ENCODE peak calls at places on chromosomes 13 and 19, in ten cellular contexts. M is heart left ventricle; F is effector memory CD4-positive, alpha-beta T cell; X is OCI-LY7; R is left ventricle myocardium inferior; D is endodermal cell; N is right cardiac atrium; V is tibial nerve; J is neuronal stem cell; S is cardiac muscle cell. G is an unnamed sample.

GRCh38 chr13:55230570-55230908 is 1910.2 kb upstream of the PRR20A start:
- DNase-seq in S (no peak), F (no peak), M (no peak), V (no peak), D (no peak), N (no peak), X (no peak), R (no peak), J (no peak), G (no peak)

GRCh38 chr19:16628984-16629691 is 1.1 kb upstream of the MED26 start:
- DNase-seq in S (peak; percentile 70), M (peak; percentile 54), J (no peak), D (no peak), R (peak; percentile 37), X (peak; percentile 84), N (peak; percentile 29), F (no peak), V (peak; percentile 55), G (no peak)

GRCh38 chr19:30450101-30450500 is 77.9 kb downstream of the ZNF536 start:
- DNase-seq in V (no peak), S (peak; percentile 45), X (no peak), R (peak; percentile 36), F (no peak), N (peak; percentile 52), J (peak; percentile 66), D (peak; percentile 78), M (peak; percentile 66), G (peak; percentile 35)

GRCh38 chr13:40537146-40537895 is 129.1 kb downstream of the FOXO1 start:
- DNase-seq in X (no peak), N (no peak), F (no peak), D (peak; percentile 69), R (no peak), J (no peak), S (no peak), M (no peak), V (no peak), G (no peak)

GRCh38 chr13:108609353-108609752 is 20.1 kb upstream of the MYO16 start:
- DNase-seq in F (no peak), D (no peak), R (no peak), X (no peak), V (no peak), M (no peak), J (no peak), N (no peak), S (peak; percentile 2), G (no peak)

GRCh38 chr19:10644351-10645007 is 9.7 kb upstream of the ILF3 start:
- DNase-seq in X (peak; percentile 85), S (peak; percentile 81), F (peak; percentile 76), J (peak; percentile 71), R (peak; percentile 84), D (peak; percentile 95), N (peak; percentile 86), M (peak; percentile 85), V (peak; percentile 82), G (peak; percentile 75)

GRCh38 chr19:35395762-35396199 is 24.9 kb downstream of the GPR42 start:
- DNase-seq in V (no peak), N (no peak), F (no peak), X (no peak), S (no peak), J (no peak), M (no peak), R (no peak), D (peak; percentile 56), G (no peak)

GRCh38 chr19:927044-927706 is 1.3 kb downstream of the ARID3A start:
- DNase-seq in J (no peak), N (peak; percentile 79), V (peak; percentile 71), D (peak; percentile 80), R (peak; percentile 64), S (peak; percentile 71), M (peak; percentile 54), X (peak; percentile 49), F (no peak), G (no peak)

GRCh38 chr19:35272122-35272715 is 3.5 kb downstream of the USF2 start:
- DNase-seq in M (no peak), F (no peak), X (no peak), S (no peak), R (no peak), D (no peak), J (no peak), V (no peak), N (peak; percentile 14), G (no peak)

GRCh38 chr13:108943842-108944241 is 314.4 kb downstream of the MYO16 start:
- DNase-seq in N (no peak), J (no peak), V (no peak), M (no peak), X (no peak), D (no peak), R (no peak), S (no peak), F (no peak), G (no peak)

GRCh38 chr19:51003316-51003715 is 1.9 kb upstream of the KLK8 start:
- DNase-seq in S (no peak), V (no peak), R (no peak), M (no peak), F (no peak), D (no peak), J (no peak), N (no peak), X (no peak), G (no peak)

GRCh38 chr19:38736036-38736412 is 8.2 kb downstream of the CAPN12 start:
- DNase-seq in D (peak; percentile 86), N (peak; percentile 55), S (no peak), R (peak; percentile 33), V (no peak), M (peak; percentile 45), X (peak; percentile 24), F (peak; percentile 58), J (no peak), G (no peak)

GRCh38 chr13:96273196-96273595 is 183.3 kb downstream of the HS6ST3 start:
- DNase-seq in M (no peak), N (no peak), F (no peak), V (no peak), X (no peak), R (no peak), D (no peak), J (no peak), S (no peak), G (no peak)

GRCh38 chr19:56927791-56928207 is 87.3 kb upstream of the PEG3 start:
- DNase-seq in D (no peak), J (no peak), F (no peak), N (no peak), R (no peak), S (no peak), X (no peak), V (no peak), M (no peak), G (no peak)
- H3K9me3 ChIP-seq in D (peaks cover 95% of the 10 kb centered on the region), J (no peaks in the 10 kb centered on the region), F (peaks cover 3% of the 10 kb centered on the region), N (no peaks in the 10 kb centered on the region), R (peaks cover 16% of the 10 kb centered on the region), S (no peaks in the 10 kb centered on the region), X (no peaks in the 10 kb centered on the region), V (peaks cover 38% of the 10 kb centered on the region), M (peaks cover 6% of the 10 kb centered on the region), G (peaks cover 12% of the 10 kb centered on the region)

DNA sequence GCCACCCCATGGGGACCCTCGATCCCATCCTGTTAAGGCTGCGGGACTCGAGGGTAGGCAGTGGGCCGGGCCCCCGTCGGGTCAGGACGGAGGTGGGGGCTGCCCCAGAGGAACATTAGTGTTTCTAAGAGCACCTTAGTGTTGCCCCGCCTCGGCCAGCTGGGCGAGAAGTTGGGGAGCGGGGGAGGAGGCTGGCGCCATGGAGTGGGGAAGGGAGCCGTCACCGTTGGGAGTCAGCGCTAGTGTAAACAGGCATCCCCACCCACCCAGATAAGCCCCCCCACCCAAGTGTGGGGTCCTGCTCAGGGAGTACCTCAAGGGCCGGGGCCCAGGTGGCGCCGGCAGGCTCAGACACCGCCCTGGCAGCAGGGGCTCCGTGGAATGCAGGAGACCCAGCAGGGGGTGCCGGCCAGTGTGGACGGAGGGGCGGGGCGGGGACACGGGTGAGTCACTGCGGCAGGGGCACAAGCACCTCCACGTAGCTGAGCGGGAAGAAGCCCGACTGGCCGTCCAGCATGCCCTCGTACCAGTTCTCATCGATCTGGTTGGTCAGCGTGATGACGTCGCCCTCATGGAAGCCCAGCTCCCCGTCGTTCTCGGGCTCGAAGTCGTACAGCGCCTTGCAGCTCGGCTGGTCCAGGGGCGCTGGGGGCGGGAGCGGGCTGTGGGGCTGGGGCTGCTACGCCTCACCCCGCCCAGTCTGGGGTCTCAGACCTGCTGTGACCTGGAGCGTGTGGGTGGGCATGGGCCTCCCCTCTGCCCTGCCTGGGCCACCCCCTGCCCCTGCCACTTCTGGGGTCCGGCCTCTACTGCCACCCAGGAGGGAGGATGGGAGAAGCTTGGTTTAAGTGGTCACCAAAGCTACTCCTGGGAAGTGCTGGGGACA is 18.0 kb downstream of the MPND start:
- DNase-seq in X (no peak), S (no peak), V (no peak), F (no peak), N (no peak), R (no peak), D (peak; percentile 83), M (no peak), J (no peak), G (no peak)
- H3K4me3 ChIP-seq in X (no peak overlapping the region), S (no peak overlapping the region), V (no peak overlapping the region), F (no peak overlapping the region), N (no peak overlapping the region), R (no peak overlapping the region), D (no peak overlapping the region), M (no peak overlapping the region), J (no peak overlapping the region), G (no peak overlapping the region)

DNA sequence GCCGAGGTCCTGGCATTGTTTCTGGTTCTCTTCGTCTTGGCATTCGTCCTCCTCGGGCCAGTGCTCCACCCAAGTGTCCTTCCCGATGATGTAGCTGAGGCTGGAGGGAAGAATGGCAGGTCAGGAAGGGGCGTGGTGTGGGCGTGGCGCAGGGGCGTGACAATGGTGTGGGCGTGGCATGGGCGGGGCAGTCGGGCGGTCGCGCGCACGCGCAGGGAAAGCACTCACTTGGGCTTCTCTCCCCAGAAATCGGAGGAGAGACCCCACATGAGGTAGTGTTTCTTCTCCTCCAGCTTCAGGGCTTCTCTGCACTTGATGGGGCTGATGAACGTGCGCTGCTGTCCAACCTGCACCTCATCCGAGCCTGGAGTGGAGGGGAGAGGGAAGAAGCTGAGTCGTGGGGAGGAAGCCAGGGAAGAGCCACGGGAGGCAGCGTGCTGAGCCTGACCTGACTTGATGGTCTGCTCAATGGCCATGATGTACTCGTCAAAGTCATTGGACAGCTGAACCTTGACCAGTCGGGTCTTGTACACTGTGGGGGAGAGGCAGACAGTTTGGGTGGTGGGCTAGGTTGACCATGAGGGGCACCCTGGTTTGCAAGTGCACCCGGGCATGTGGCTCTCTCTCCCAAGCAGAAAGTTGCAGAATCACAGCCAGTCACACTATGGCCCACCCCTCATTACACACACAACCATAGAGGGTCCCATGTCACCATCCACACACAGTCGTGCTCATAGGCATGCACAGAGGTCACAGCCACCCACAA is 8.1 kb upstream of the TNFSF14 start:
- DNase-seq in D (peak; percentile 93), S (peak; percentile 46), N (peak; percentile 32), J (peak; percentile 20), V (no peak), X (no peak), M (peak; percentile 33), R (no peak), F (peak; percentile 30), G (no peak)
- H3K4me1 ChIP-seq in D (no peaks in the 10 kb centered on the region), S (no peaks in the 10 kb centered on the region), N (no peaks in the 10 kb centered on the region), J (peaks cover 4% of the 10 kb centered on the region), V (no peaks in the 10 kb centered on the region), X (peaks cover 14% of the 10 kb centered on the region), M (peaks cover 16% of the 10 kb centered on the region), R (peaks cover 6% of the 10 kb centered on the region), F (peaks cover 19% of the 10 kb centered on the region), G (peaks cover 6% of the 10 kb centered on the region)

GRCh38 chr19:44280916-44281315 is 21.2 kb downstream of the ZNF233 start:
- DNase-seq in S (no peak), D (no peak), F (no peak), J (no peak), X (no peak), N (no peak), R (no peak), V (no peak), M (no peak), G (no peak)

GRCh38 chr19:44282846-44283245 is 22.0 kb downstream of the ZNF235 start:
- DNase-seq in N (no peak), S (no peak), R (no peak), V (no peak), M (no peak), D (no peak), J (no peak), X (no peak), F (no peak), G (no peak)

GRCh38 chr19:44284968-44285367 is 19.9 kb downstream of the ZNF235 start:
- DNase-seq in J (no peak), X (no peak), R (no peak), S (no peak), M (no peak), D (no peak), V (no peak), F (no peak), N (no peak), G (no peak)
- H3K9me3 ChIP-seq in J (peaks cover 30% of the 10 kb centered on the region), X (no peaks in the 10 kb centered on the region), R (peaks cover 99% of the 10 kb centered on the region), S (no peaks in the 10 kb centered on the region), M (peaks cover 80% of the 10 kb centered on the region), D (peaks cover 30% of the 10 kb centered on the region), V (peaks cover 100% of the 10 kb centered on the region), F (peaks cover 60% of the 10 kb centered on the region), N (peaks cover 12% of the 10 kb centered on the region), G (no peaks in the 10 kb centered on the region)

G was measured in iPS DF 6.9.